ENCODE peak calls at places on chromosomes 2 and 18, in nine cellular contexts. X is Caco-2, P is progenitor cell of endocrine pancreas, L is GM10248, N is K562, S is foreskin fibroblast, V is nephron progenitor cell, T is fibroblast of the aortic adventitia, J is IMR-90. M is an unnamed sample.
A peak's percentile ranks its signal among the peaks of the same experiment; 100 is the strongest.

GRCh38 chr2:168915433-168916328 is 14.6 kb downstream of the G6PC2 start:
- DNase-seq in X (no peak), P (no peak), L (no peak), N (no peak), S (no peak), V (no peak), T (no peak), J (no peak), M (no peak)

GRCh38 chr2:203918839-203919238 is 17.7 kb upstream of the ICOS start:
- DNase-seq in X (no peak), P (no peak), L (no peak), N (no peak), S (no peak), V (no peak), T (no peak), J (no peak), M (no peak)

GRCh38 chr18:63240541-63241316 is 78.8 kb downstream of the BCL2 start:
- DNase-seq in X (no peak), P (no peak), L (no peak), N (no peak), S (no peak), V (no peak), T (peak; percentile 42), J (no peak), M (no peak)

GRCh38 chr2:226796840-226797288 is 2.8 kb downstream of the IRS1 start:
- DNase-seq in X (no peak), P (no peak), L (peak; percentile 44), N (no peak), S (peak; percentile 64), V (peak; percentile 3), T (no peak), J (peak; percentile 76), M (no peak)

GRCh38 chr18:55110436-55110835 is 151.2 kb upstream of the CCDC68 start:
- DNase-seq in X (no peak), P (no peak), L (no peak), N (no peak), S (no peak), V (no peak), T (no peak), J (no peak), M (no peak)

GRCh38 chr2:105116348-105116747 is 78.5 kb downstream of the MRPS9 start:
- DNase-seq in X (no peak), P (no peak), L (no peak), N (no peak), S (no peak), V (no peak), T (no peak), J (no peak), M (no peak)

GRCh38 chr2:55010149-55010591 is 40.1 kb downstream of the RTN4 start:
- DNase-seq in X (no peak), P (no peak), L (peak; percentile 48), N (no peak), S (no peak), V (no peak), T (peak; percentile 64), J (peak; percentile 34), M (no peak)

GRCh38 chr2:15155959-15156574 is 405.1 kb downstream of the NBAS start:
- DNase-seq in X (no peak), P (no peak), L (no peak), N (no peak), S (no peak), V (no peak), T (no peak), J (no peak), M (no peak)

GRCh38 chr18:41145526-41145925 is 809.5 kb upstream of the PIK3C3 start:
- DNase-seq in X (no peak), P (no peak), L (no peak), N (no peak), S (no peak), V (no peak), T (no peak), J (no peak), M (no peak)

GRCh38 chr18:41144444-41144843 is 810.6 kb upstream of the PIK3C3 start:
- DNase-seq in X (no peak), P (no peak), L (no peak), N (no peak), S (peak; percentile 68), V (no peak), T (peak; percentile 4), J (peak; percentile 82), M (no peak)

GRCh38 chr18:41150316-41150715 is 804.7 kb upstream of the PIK3C3 start:
- DNase-seq in X (no peak), P (no peak), L (no peak), N (no peak), S (no peak), V (no peak), T (no peak), J (no peak), M (no peak)

GRCh38 chr18:41140506-41140905 is 814.5 kb upstream of the PIK3C3 start:
- DNase-seq in X (no peak), P (no peak), L (no peak), N (no peak), S (no peak), V (no peak), T (no peak), J (no peak), M (no peak)

DNA sequence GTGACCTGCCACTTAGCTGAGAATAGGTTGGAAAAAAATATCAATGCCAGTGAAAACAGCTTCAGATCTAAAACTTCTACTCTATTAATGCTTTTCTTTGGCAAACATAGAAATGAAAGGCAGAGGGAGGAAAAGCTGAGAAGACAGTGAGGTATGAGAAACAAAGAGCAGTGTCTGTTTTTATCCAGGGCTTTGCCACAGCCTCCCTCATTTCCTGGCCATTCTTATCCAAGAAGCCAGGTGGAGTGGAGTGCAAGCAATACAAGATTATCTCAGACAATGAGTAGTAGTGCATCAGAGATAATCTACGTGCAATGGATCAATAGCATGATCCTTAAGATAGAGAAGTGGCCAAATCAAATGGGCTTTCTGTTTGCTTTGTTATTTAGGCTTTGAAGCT is 808.7 kb upstream of the PIK3C3 start:
- DNase-seq in X (no peak), P (no peak), L (no peak), N (no peak), S (no peak), V (no peak), T (no peak), J (no peak), M (no peak)
- TF ChIP-seq CTCF in X (no peak), P (no peak), L (no peak), N (no peak), S (no peak), V (no peak), T (no peak), J (no peak), M (no peak)

GRCh38 chr2:147293958-147294824 is 550.6 kb upstream of the ACVR2A start:
- DNase-seq in X (no peak), P (no peak), L (no peak), N (no peak), S (no peak), V (no peak), T (no peak), J (no peak), M (no peak)
- TF ChIP-seq CTCF in X (no peak), P (no peak), L (no peak), N (no peak), S (no peak), V (no peak), T (no peak), J (no peak), M (no peak)

GRCh38 chr2:177059313-177059712 is 153.3 kb upstream of the HNRNPA3 start:
- DNase-seq in X (no peak), P (no peak), L (no peak), N (no peak), S (no peak), V (no peak), T (no peak), J (no peak), M (no peak)

GRCh38 chr2:177058747-177059146 is 153.8 kb upstream of the HNRNPA3 start:
- DNase-seq in X (no peak), P (no peak), L (no peak), N (no peak), S (no peak), V (no peak), T (no peak), J (no peak), M (no peak)

GRCh38 chr2:177051278-177051677 is 161.3 kb upstream of the HNRNPA3 start:
- DNase-seq in X (no peak), P (no peak), L (no peak), N (no peak), S (no peak), V (no peak), T (no peak), J (no peak), M (no peak)

DNA sequence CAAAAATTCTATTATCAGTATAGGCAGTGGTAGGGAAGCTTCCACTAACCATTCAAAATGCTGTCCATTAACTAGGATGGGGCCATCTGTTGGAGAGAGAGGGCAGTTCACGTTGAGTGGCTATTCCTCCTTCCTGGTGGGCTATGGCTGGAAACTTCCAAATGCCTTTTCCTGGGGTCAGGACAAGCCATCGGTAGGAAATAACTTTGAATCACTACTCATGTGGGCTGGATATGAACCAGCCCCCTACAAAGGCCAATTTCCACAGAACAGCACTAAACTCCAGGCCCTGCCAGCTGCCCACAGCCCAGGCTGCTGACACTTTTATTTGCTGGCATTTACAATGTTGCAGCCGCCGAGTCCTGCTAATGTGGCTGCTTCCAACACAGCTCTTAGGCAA is 156.1 kb upstream of the HNRNPA3 start:
- DNase-seq in X (no peak), P (no peak), L (no peak), N (no peak), S (no peak), V (peak; percentile 5), T (no peak), J (no peak), M (no peak)
- TF ChIP-seq CTCF in X (peak; percentile 28), P (no peak), L (no peak), N (peak; percentile 29), S (peak; percentile 9), V (peak; percentile 47), T (peak; percentile 13), J (no peak), M (no peak)

GRCh38 chr2:238289574-238289973 is 1.2 kb upstream of the PER2 start:
- DNase-seq in X (no peak), P (no peak), L (no peak), N (no peak), S (no peak), V (no peak), T (no peak), J (no peak), M (no peak)

GRCh38 chr2:238286987-238287386 is 1.4 kb downstream of the PER2 start:
- DNase-seq in X (no peak), P (no peak), L (no peak), N (no peak), S (no peak), V (no peak), T (no peak), J (no peak), M (peak; percentile 38)

GRCh38 chr2:238288650-238289573 is 502 bp upstream of the PER2 start:
- DNase-seq in X (peak; percentile 97), P (peak; percentile 97), L (peak; percentile 98), N (peak; percentile 88), S (peak; percentile 97), V (peak; percentile 99), T (peak; percentile 97), J (peak; percentile 99), M (peak; percentile 96)

GRCh38 chr2:238286551-238286950 is 1.9 kb downstream of the PER2 start:
- DNase-seq in X (no peak), P (no peak), L (no peak), N (no peak), S (peak; percentile 70), V (no peak), T (peak; percentile 83), J (peak; percentile 86), M (peak; percentile 65)

DNA sequence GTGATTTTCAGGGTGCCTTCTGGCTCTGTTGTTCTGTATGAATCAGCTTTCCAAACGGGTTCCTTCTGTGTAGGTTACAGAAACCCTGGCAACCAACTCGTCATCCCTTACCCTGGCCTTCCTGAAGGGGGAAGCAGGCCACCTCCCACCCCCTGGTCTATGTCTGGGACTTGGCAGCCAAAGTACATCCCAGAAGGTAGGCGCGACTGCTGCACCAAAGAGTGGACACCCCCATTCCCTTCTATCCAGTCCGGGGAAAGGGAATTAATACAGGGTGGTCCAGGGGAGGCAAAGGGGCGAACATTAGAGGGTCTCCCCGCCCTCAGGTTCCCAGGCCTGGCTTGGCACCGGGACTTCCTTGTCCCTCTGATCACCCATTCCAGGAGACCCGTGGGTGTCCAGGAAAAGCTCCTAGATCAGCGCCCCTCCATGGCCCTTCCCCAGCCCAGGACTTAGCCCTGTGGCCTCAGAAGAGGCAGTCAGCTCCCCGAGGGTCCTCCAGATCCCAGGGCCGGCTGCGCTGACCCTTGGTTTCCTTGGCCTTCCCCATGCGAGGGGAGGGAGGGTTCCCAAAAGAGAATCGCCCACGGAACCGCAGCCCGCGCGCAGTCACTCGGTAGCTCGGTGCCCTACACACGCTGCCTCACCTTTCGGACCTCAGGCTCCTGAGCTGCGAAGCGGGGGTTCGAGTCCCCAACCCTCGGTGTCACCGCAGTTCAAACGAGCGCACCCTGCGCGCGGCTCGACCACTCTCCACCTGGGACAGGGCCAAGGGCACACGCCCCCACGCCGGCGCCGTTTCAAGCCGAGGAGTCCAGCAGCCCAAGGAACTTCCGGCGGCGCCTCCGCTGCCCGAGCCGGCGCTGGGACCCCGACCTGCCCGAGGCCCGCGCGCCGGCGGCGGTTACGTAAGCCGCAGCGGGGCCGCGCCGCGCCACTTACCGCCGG is at the start of gene PER2:
- DNase-seq in X (peak; percentile 66), P (peak; percentile 27), L (peak; percentile 46), N (peak; percentile 40), S (peak; percentile 74), V (peak; percentile 35), T (peak; percentile 77), J (peak; percentile 90), M (peak; percentile 93)
- TF ChIP-seq CTCF in X (no peak), P (peak; percentile 12), L (no peak), N (no peak), S (peak; percentile 14), V (no peak), T (peak; percentile 17), J (no peak), M (peak; percentile 54)